ENCODE peak calls at places on chromosomes 6 and 20, in seven cellular contexts. J is adipocyte; W is right cardiac atrium; I is CD8-positive, alpha-beta T cell; M is lung; Q is cardiac muscle cell; H is heart right ventricle. T is an unnamed sample.

GRCh38 chr20:49983848-49984408 is 1.1 kb downstream of the SNAI1 start:
- DNase-seq in J (peak; percentile 58), W (peak; percentile 83), I (no peak), M (no peak), Q (no peak), H (peak; percentile 38), T (no peak)

GRCh38 chr6:129605962-129606361 is 104.0 kb downstream of the ARHGAP18 start:
- DNase-seq in J (no peak), W (no peak), I (no peak), M (no peak), Q (no peak), H (no peak), T (no peak)

GRCh38 chr6:27275025-27275956 is 27.8 kb downstream of the PRSS16 start:
- DNase-seq in J (peak; percentile 16), W (no peak), I (no peak), M (no peak), Q (no peak), H (no peak), T (no peak)

GRCh38 chr20:23666189-23666588 is 22.6 kb downstream of the CST4 start:
- DNase-seq in J (no peak), W (no peak), I (no peak), M (no peak), Q (no peak), H (no peak), T (no peak)

GRCh38 chr20:47498606-47499005 is 3.1 kb upstream of the NCOA3 start:
- DNase-seq in J (no peak), W (no peak), I (no peak), M (no peak), Q (no peak), H (no peak), T (no peak)

GRCh38 chr6:12577124-12577845 is 139.3 kb upstream of the PHACTR1 start:
- DNase-seq in J (no peak), W (no peak), I (no peak), M (no peak), Q (peak; percentile 14), H (no peak), T (no peak)

GRCh38 chr6:128498244-128498643 is 22.2 kb downstream of the PTPRK start:
- DNase-seq in J (no peak), W (no peak), I (no peak), M (no peak), Q (no peak), H (no peak), T (no peak)

GRCh38 chr6:108463789-108464188 is 96.9 kb upstream of the FOXO3 start:
- DNase-seq in J (no peak), W (peak; percentile 13), I (no peak), M (no peak), Q (no peak), H (no peak), T (no peak)

GRCh38 chr20:25007491-25008305 is 15.1 kb upstream of the APMAP start:
- DNase-seq in J (no peak), W (no peak), I (no peak), M (no peak), Q (no peak), H (no peak), T (no peak)

GRCh38 chr6:45426251-45426650 is 48.5 kb upstream of the SUPT3H start:
- DNase-seq in J (no peak), W (no peak), I (no peak), M (no peak), Q (no peak), H (no peak), T (no peak)

GRCh38 chr6:118249680-118250079 is 298.4 kb upstream of the PLN start:
- DNase-seq in J (no peak), W (no peak), I (no peak), M (no peak), Q (peak; percentile 3), H (no peak), T (no peak)

GRCh38 chr6:82878812-82879211 is 186.8 kb downstream of the UBE3D start:
- DNase-seq in J (peak; percentile 7), W (no peak), I (no peak), M (no peak), Q (no peak), H (no peak), T (no peak)

GRCh38 chr6:73521351-73522254 is 771 bp upstream of the EEF1A1 start:
- DNase-seq in J (peak; percentile 91), W (peak; percentile 91), I (no peak), M (no peak), Q (peak; percentile 77), H (peak; percentile 74), T (no peak)

GRCh38 chr20:34491932-34492509 is 24.2 kb upstream of the DYNLRB1 start:
- DNase-seq in J (no peak), W (no peak), I (no peak), M (no peak), Q (no peak), H (no peak), T (no peak)

GRCh38 chr20:51372176-51372803 is 170.2 kb downstream of the NFATC2 start:
- DNase-seq in J (peak; percentile 85), W (peak; percentile 88), I (peak; percentile 77), M (peak; percentile 41), Q (peak; percentile 87), H (peak; percentile 54), T (peak; percentile 50)

GRCh38 chr6:111605100-111605748 is 454 bp downstream of the TRAF3IP2 start:
- DNase-seq in J (peak; percentile 95), W (peak; percentile 93), I (no peak), M (peak; percentile 67), Q (peak; percentile 69), H (peak; percentile 79), T (peak; percentile 5)

GRCh38 chr6:43376551-43376981 is 7.1 kb upstream of the ZNF318 start:
- DNase-seq in J (no peak), W (no peak), I (no peak), M (no peak), Q (no peak), H (no peak), T (no peak)

GRCh38 chr6:108744244-108744972 is 103.8 kb upstream of the ARMC2 start:
- DNase-seq in J (no peak), W (no peak), I (no peak), M (no peak), Q (no peak), H (no peak), T (no peak)

GRCh38 chr6:12289655-12290489 is at the start of gene EDN1:
- DNase-seq in J (peak; percentile 95), W (peak; percentile 90), I (peak; percentile 63), M (peak; percentile 80), Q (peak; percentile 86), H (peak; percentile 72), T (peak; percentile 32)

GRCh38 chr6:154888426-154888825 is 106.7 kb upstream of the TIAM2 start:
- DNase-seq in J (no peak), W (no peak), I (no peak), M (no peak), Q (no peak), H (no peak), T (no peak)

GRCh38 chr6:82178084-82178758 is 69.3 kb downstream of the IBTK start:
- DNase-seq in J (peak; percentile 76), W (no peak), I (no peak), M (no peak), Q (no peak), H (no peak), T (no peak)

GRCh38 chr6:6314601-6315000 is 5.9 kb downstream of the F13A1 start:
- DNase-seq in J (no peak), W (no peak), I (no peak), M (no peak), Q (no peak), H (no peak), T (no peak)

GRCh38 chr20:46013826-46014516 is 5.3 kb downstream of the MMP9 start:
- DNase-seq in J (peak; percentile 66), W (peak; percentile 74), I (peak; percentile 81), M (no peak), Q (peak; percentile 69), H (peak; percentile 49), T (peak; percentile 69)
- H3K27me3 ChIP-seq in J (peaks cover 88% of the 10 kb centered on the region), W (no peaks in the 10 kb centered on the region), I (peaks cover 44% of the 10 kb centered on the region), M (peaks cover 6% of the 10 kb centered on the region), Q (no peaks in the 10 kb centered on the region), H (peaks cover 98% of the 10 kb centered on the region), T (peaks cover 11% of the 10 kb centered on the region)

DNA sequence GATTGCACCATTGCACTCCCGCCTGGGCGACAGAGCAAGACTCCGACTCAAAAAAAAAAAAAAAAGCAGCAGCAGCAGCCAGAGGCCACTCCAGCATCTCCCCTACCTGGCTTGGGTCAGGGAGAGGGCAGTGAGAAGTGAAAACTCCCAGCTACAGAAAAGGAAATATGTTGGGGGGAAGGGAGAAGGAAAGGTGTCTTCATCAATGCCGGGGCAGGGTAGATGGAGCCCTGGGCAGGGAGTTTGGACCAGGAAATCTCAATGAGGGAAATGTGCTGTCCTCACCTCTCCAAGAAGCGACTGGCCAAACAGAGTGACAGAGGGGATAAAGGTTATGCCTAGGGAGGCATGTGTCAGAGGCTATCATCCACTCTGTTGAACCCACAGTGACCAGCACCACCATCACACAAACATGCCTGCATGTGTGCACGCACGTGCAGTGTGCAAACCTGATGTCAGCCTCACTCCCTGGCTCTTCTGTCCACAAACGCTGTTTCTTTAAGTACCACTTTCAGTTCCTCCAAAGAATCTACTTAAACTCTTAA is 887 bp upstream of the AIF1 start:
- DNase-seq in J (no peak), W (no peak), I (no peak), M (no peak), Q (no peak), H (no peak), T (no peak)
- H3K9me3 ChIP-seq in J (no peaks in the 10 kb centered on the region), W (no peaks in the 10 kb centered on the region), I (no peaks in the 10 kb centered on the region), M (no peaks in the 10 kb centered on the region), Q (no peaks in the 10 kb centered on the region), H (no peaks in the 10 kb centered on the region), T (no peaks in the 10 kb centered on the region)

GRCh38 chr6:17354700-17355403 is 38.5 kb upstream of the CAP2 start:
- DNase-seq in J (peak; percentile 30), W (no peak), I (no peak), M (no peak), Q (no peak), H (no peak), T (no peak)

GRCh38 chr6:17352302-17352701 is 41.1 kb upstream of the CAP2 start:
- DNase-seq in J (peak; percentile 2), W (no peak), I (no peak), M (no peak), Q (no peak), H (no peak), T (no peak)

GRCh38 chr6:17355404-17355774 is 38.0 kb upstream of the CAP2 start:
- DNase-seq in J (no peak), W (no peak), I (no peak), M (no peak), Q (no peak), H (no peak), T (no peak)

GRCh38 chr6:17349437-17349836 is 44.0 kb upstream of the CAP2 start:
- DNase-seq in J (peak; percentile 53), W (no peak), I (no peak), M (no peak), Q (no peak), H (no peak), T (no peak)

GRCh38 chr6:17353440-17354175 is 39.8 kb upstream of the CAP2 start:
- DNase-seq in J (no peak), W (no peak), I (no peak), M (no peak), Q (no peak), H (no peak), T (no peak)
- H3K27me3 ChIP-seq in J (no peaks in the 10 kb centered on the region), W (no peaks in the 10 kb centered on the region), I (no peaks in the 10 kb centered on the region), M (no peaks in the 10 kb centered on the region), Q (no peaks in the 10 kb centered on the region), H (no peaks in the 10 kb centered on the region), T (no peaks in the 10 kb centered on the region)

DNA sequence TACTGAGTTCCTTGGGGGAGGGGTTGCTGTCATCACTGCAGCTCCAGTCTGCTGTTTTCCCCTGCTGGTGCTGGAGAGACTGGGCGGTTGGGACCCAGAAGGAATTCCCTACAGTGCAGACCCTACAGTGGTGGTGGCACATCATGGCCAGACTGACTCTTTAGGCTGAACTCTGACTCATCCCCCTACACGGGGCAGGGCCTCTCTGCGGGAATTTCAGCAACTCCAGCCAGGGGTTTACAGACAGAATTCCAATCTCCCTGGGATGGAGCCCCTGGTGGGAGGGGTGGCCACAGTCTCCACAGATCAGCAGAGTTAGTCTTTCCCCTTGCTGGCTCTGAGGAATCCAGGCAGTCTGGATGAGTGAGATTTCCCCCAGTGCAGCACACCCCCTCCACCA is 46.9 kb upstream of the MAPK13 start:
- DNase-seq in J (no peak), W (no peak), I (no peak), M (no peak), Q (no peak), H (no peak), T (no peak)
- H3K9me3 ChIP-seq in J (no peaks in the 10 kb centered on the region), W (no peaks in the 10 kb centered on the region), I (no peaks in the 10 kb centered on the region), M (no peaks in the 10 kb centered on the region), Q (no peaks in the 10 kb centered on the region), H (peaks cover 3% of the 10 kb centered on the region), T (no peaks in the 10 kb centered on the region)

T was measured in CD4-positive, CD25-positive, alpha-beta regulatory T cell.